ENCODE peak calls at places on chromosomes 12 and 14, in eight cellular contexts. N is AG08396; X is NCI-H748 treated with DMSO at 0.1 percent for 48 hours; C is activated CD8-positive, alpha-beta T cell treated with anti-CD3 and anti-CD28 coated beads, Interleukin-2, amount 10 ng/mL, durations not matched to agents 7 days and 5 days; W is EH; F is stimulated activated CD4-positive, alpha-beta T cell treated with anti-CD3 and anti-CD28 coated beads, Interleukin-12 subunit alpha, Interleukin-12 subunit beta, amount 100 ng/mL, for 24 hours; P is right lobe of liver; D is occipital lobe. B is an unnamed sample.

GRCh38 chr12:113262710-113263109 is 41.4 kb downstream of the TPCN1 start:
- DNase-seq in D (no peak), W (no peak), P (no peak), N (no peak), C (no peak), F (no peak), X (no peak), B (no peak)

GRCh38 chr14:68676511-68676943 is 116.3 kb downstream of the ZFP36L1 start:
- DNase-seq in P (no peak), X (peak), F (no peak), W (no peak), C (no peak), N (no peak), D (no peak), B (no peak)

GRCh38 chr12:60112778-60113177 is 516.9 kb downstream of the SLC16A7 start:
- DNase-seq in P (no peak), N (no peak), D (no peak), X (no peak), C (no peak), W (peak), F (no peak), B (no peak)

GRCh38 chr12:39831587-39832315 is 212.1 kb upstream of the ABCD2 start:
- DNase-seq in F (no peak), D (no peak), C (no peak), P (no peak), X (peak), W (no peak), N (no peak), B (no peak)

GRCh38 chr12:16788888-16789790 is 183.2 kb upstream of the LMO3 start:
- DNase-seq in P (no peak), D (no peak), C (no peak), N (no peak), X (no peak), F (no peak), W (no peak), B (no peak)

GRCh38 chr12:49200882-49201594 is 12.2 kb upstream of the TUBA1A start:
- DNase-seq in P (no peak), D (no peak), W (peak), X (peak), F (no peak), C (no peak), N (peak), B (no peak)

GRCh38 chr14:84864582-84865271 is 665.2 kb upstream of the FLRT2 start:
- DNase-seq in X (no peak), D (no peak), P (no peak), N (no peak), W (no peak), C (no peak), F (no peak), B (no peak)

GRCh38 chr12:65420941-65421340 is 142.5 kb downstream of the MSRB3 start:
- DNase-seq in N (no peak), W (peak), F (no peak), C (no peak), D (no peak), P (no peak), X (no peak), B (no peak)

B was measured in memory B cell.